ENCODE peak calls at places on chromosomes 2 and 18, in four cellular contexts. E is CD4-positive, alpha-beta T cell; D is BJ; U is HCT116. L is an unnamed sample.

GRCh38 chr2:23520256-23520655 is 135.3 kb downstream of the KLHL29 start:
- DNase-seq in E (no peak), D (no peak), U (no peak), L (no peak)

GRCh38 chr18:59697236-59697932 is at the start of gene CCBE1:
- DNase-seq in E (no peak), D (no peak), U (peak), L (no peak)

GRCh38 chr2:238645095-238645494 is 202.8 kb upstream of the TWIST2 start:
- DNase-seq in E (no peak), D (no peak), U (no peak), L (no peak)

GRCh38 chr2:207479198-207479785 is 50.5 kb upstream of the CREB1 start:
- DNase-seq in E (no peak), D (no peak), U (no peak), L (no peak)

GRCh38 chr18:50277935-50278334 is 3.4 kb downstream of the MBD1 start:
- DNase-seq in E (no peak), D (no peak), U (no peak), L (peak)

GRCh38 chr18:44548291-44549221 is 132.1 kb upstream of the SETBP1 start:
- DNase-seq in E (no peak), D (peak), U (no peak), L (peak)

GRCh38 chr2:206245178-206245778 is 29.2 kb upstream of the ZDBF2 start:
- DNase-seq in E (no peak), D (no peak), U (no peak), L (no peak)

GRCh38 chr2:146844226-146844990 is 1000.4 kb upstream of the ACVR2A start:
- DNase-seq in E (no peak), D (no peak), U (no peak), L (no peak)

GRCh38 chr18:42892181-42892580 is 223.3 kb downstream of the RIT2 start:
- DNase-seq in E (no peak), D (no peak), U (no peak), L (no peak)

GRCh38 chr2:223020971-223021675 is 30.9 kb upstream of the KCNE4 start:
- DNase-seq in E (no peak), D (no peak), U (no peak), L (no peak)

GRCh38 chr2:118312963-118313756 is 224.9 kb downstream of the INSIG2 start:
- DNase-seq in E (no peak), D (no peak), U (no peak), L (no peak)

GRCh38 chr2:8520791-8521344 is 161.0 kb upstream of the ID2 start:
- DNase-seq in E (no peak), D (no peak), U (no peak), L (no peak)

GRCh38 chr18:35508746-35509338 is 11.1 kb upstream of the INO80C start:
- DNase-seq in E (no peak), D (no peak), U (no peak), L (no peak)

GRCh38 chr2:239818531-239819011 is 206.6 kb downstream of the NDUFA10 start:
- DNase-seq in E (no peak), D (no peak), U (no peak), L (no peak)

GRCh38 chr2:240586919-240587800 is 626 bp downstream of the CAPN10 start:
- DNase-seq in E (peak), D (no peak), U (no peak), L (no peak)

GRCh38 chr2:175251425-175252041 is 70.0 kb upstream of the ATP5MC3 start:
- DNase-seq in E (no peak), D (no peak), U (peak), L (peak)

L was measured in non-pigmented ciliary epithelial cell.